ENCODE peak calls at places on chromosome 2, in nine cellular contexts. G is CD8-positive, alpha-beta memory T cell; V is spleen; R is NCI-H774; L is H4; H is stimulated activated CD4-positive, alpha-beta T cell treated with anti-CD3 and anti-CD28 coated beads, TNF-alpha, amount 100 ng/mL, for 4 hours; A is thyroid gland; E is GOT3; S is neural crest cell. I is an unnamed sample.

GRCh38 chr2:64655873-64656272 is 2.2 kb upstream of the SERTAD2 start:
- DNase-seq in G (no peak), A (no peak), H (no peak), V (no peak), S (no peak), L (no peak), E (no peak), R (no peak), I (no peak)

GRCh38 chr2:240912878-240913809 is 7.0 kb downstream of the CROCC2 start:
- DNase-seq in S (no peak), H (no peak), V (no peak), R (no peak), E (no peak), A (no peak), L (no peak), G (no peak), I (no peak)

GRCh38 chr2:84908948-84909713 is 3.7 kb downstream of the TMSB10 start:
- DNase-seq in H (no peak), S (no peak), V (no peak), R (no peak), E (no peak), L (no peak), G (peak), A (no peak), I (no peak)

GRCh38 chr2:40405440-40405839 is 46.5 kb downstream of the SLC8A1 start:
- DNase-seq in S (no peak), V (no peak), L (no peak), A (no peak), G (no peak), H (no peak), R (no peak), E (no peak), I (no peak)

GRCh38 chr2:20012032-20012281 is 511 bp downstream of the MATN3 start:
- DNase-seq in H (no peak), A (no peak), G (no peak), R (no peak), V (no peak), S (no peak), E (no peak), L (no peak), I (no peak)

GRCh38 chr2:146927080-146927714 is 917.6 kb upstream of the ACVR2A start:
- DNase-seq in V (no peak), E (no peak), R (no peak), S (peak), L (peak), H (no peak), A (peak), G (no peak), I (peak)

GRCh38 chr2:119175517-119175916 is 17.0 kb upstream of the C1QL2 start:
- DNase-seq in G (no peak), H (no peak), L (no peak), S (no peak), V (no peak), E (no peak), A (no peak), R (no peak), I (no peak)

GRCh38 chr2:59463401-59463800 is 1090.1 kb downstream of the BCL11A start:
- DNase-seq in H (no peak), E (no peak), S (peak), G (no peak), R (no peak), V (no peak), L (no peak), A (no peak), I (no peak)

GRCh38 chr2:126446106-126446695 is 209.8 kb upstream of the GYPC start:
- DNase-seq in H (no peak), S (no peak), L (no peak), V (no peak), A (no peak), R (no peak), E (no peak), G (no peak), I (no peak)

GRCh38 chr2:20140321-20141055 is 84.4 kb downstream of the SDC1 start:
- DNase-seq in L (no peak), R (no peak), G (no peak), V (no peak), H (no peak), A (no peak), S (no peak), E (no peak), I (no peak)

GRCh38 chr2:99777266-99777640 is 287.4 kb upstream of the REV1 start:
- DNase-seq in S (no peak), G (no peak), A (no peak), E (no peak), R (no peak), V (no peak), H (no peak), L (peak), I (no peak)

GRCh38 chr2:68915345-68915841 is 37.3 kb downstream of the GKN2 start:
- DNase-seq in R (no peak), L (no peak), V (no peak), E (no peak), A (no peak), H (no peak), G (no peak), S (no peak), I (no peak)

GRCh38 chr2:20242727-20243377 is 17.9 kb upstream of the SDC1 start:
- DNase-seq in R (peak), G (no peak), E (no peak), A (peak), L (no peak), S (no peak), V (no peak), H (no peak), I (no peak)

GRCh38 chr2:173307287-173307686 is 47.4 kb upstream of the CDCA7 start:
- DNase-seq in S (no peak), G (no peak), H (no peak), R (no peak), A (no peak), E (no peak), V (no peak), L (no peak), I (no peak)

GRCh38 chr2:113219092-113219441 is 45.3 kb downstream of the PSD4 start:
- DNase-seq in R (no peak), G (no peak), S (no peak), A (no peak), H (no peak), E (no peak), V (no peak), L (no peak), I (no peak)

GRCh38 chr2:153667475-153667874 is 188.9 kb upstream of the RPRM start:
- DNase-seq in H (no peak), V (no peak), L (no peak), A (no peak), E (no peak), S (no peak), G (no peak), R (no peak), I (no peak)

GRCh38 chr2:9627310-9627709 is 3.5 kb downstream of the YWHAQ start:
- DNase-seq in G (no peak), L (no peak), A (no peak), H (no peak), E (no peak), V (no peak), S (no peak), R (no peak), I (no peak)

GRCh38 chr2:165825041-165825440 is 31.0 kb upstream of the GALNT3 start:
- DNase-seq in R (peak), V (no peak), L (peak), S (no peak), H (no peak), A (peak), G (no peak), E (no peak), I (peak)

GRCh38 chr2:235390816-235391194 is 103.0 kb upstream of the AGAP1 start:
- DNase-seq in E (no peak), V (no peak), H (no peak), L (no peak), A (no peak), G (no peak), S (no peak), R (no peak), I (no peak)

GRCh38 chr2:150063950-150064549 is 423.4 kb downstream of the RND3 start:
- DNase-seq in E (no peak), V (no peak), A (no peak), R (no peak), S (peak), L (no peak), H (no peak), G (no peak), I (no peak)

GRCh38 chr2:176129013-176129796 is at the start of gene HOXD8:
- DNase-seq in A (peak), S (peak), H (no peak), L (no peak), G (no peak), E (peak), V (peak), R (peak), I (no peak)

GRCh38 chr2:88181511-88181910 is 11.4 kb downstream of the THNSL2 start:
- DNase-seq in E (no peak), G (no peak), V (no peak), H (no peak), L (no peak), R (no peak), S (no peak), A (no peak), I (no peak)

GRCh38 chr2:120817956-120818325 is 82.3 kb downstream of the GLI2 start:
- DNase-seq in L (no peak), R (no peak), H (no peak), E (no peak), G (no peak), S (no peak), V (peak), A (no peak), I (no peak)

GRCh38 chr2:237563816-237564215 is 2.6 kb upstream of the PRLH start:
- DNase-seq in L (no peak), S (peak), V (peak), E (no peak), H (no peak), R (no peak), G (no peak), A (peak), I (peak)

GRCh38 chr2:15271941-15272340 is 289.2 kb downstream of the NBAS start:
- DNase-seq in G (no peak), E (no peak), A (no peak), H (no peak), V (no peak), S (no peak), L (no peak), R (no peak), I (no peak)

GRCh38 chr2:224187220-224187619 is 148.1 kb upstream of the SERPINE2 start:
- DNase-seq in L (no peak), H (no peak), E (no peak), G (no peak), V (no peak), A (no peak), S (no peak), R (no peak), I (no peak)

GRCh38 chr2:162233197-162233596 is 10.0 kb downstream of the FAP start:
- DNase-seq in S (no peak), E (no peak), R (no peak), A (no peak), H (no peak), G (no peak), V (no peak), L (peak), I (no peak)